ENCODE peak calls at places on chromosomes 1 and 21, in eight cellular contexts. K is LoVo, E is cardiac muscle cell, A is GM23248, P is lower leg skin, C is Calu3, B is NCI-H2081, R is SHP77. Q is an unnamed sample.

GRCh38 chr1:175717610-175718195 is 25.7 kb downstream of the TNR start:
- DNase-seq in K (no peak), E (no peak), A (no peak), P (no peak), C (no peak), B (no peak), R (no peak), Q (no peak)

GRCh38 chr1:152757747-152758146 is at the start of gene KPRP:
- DNase-seq in K (no peak), E (no peak), A (peak), P (no peak), C (no peak), B (no peak), R (no peak), Q (no peak)

GRCh38 chr1:30870035-30870434 is 38.5 kb downstream of the SDC3 start:
- DNase-seq in K (no peak), E (no peak), A (no peak), P (no peak), C (no peak), B (no peak), R (no peak), Q (no peak)

GRCh38 chr1:161382214-161383019 is 14.7 kb upstream of the CFAP126 start:
- DNase-seq in K (peak), E (peak), A (peak), P (no peak), C (no peak), B (peak), R (peak), Q (peak)

GRCh38 chr21:41891132-41891531 is 12.0 kb upstream of the PRDM15 start:
- DNase-seq in K (no peak), E (no peak), A (no peak), P (no peak), C (peak), B (no peak), R (no peak), Q (no peak)

GRCh38 chr1:12480748-12481362 is 137.2 kb downstream of the DHRS3 start:
- DNase-seq in K (peak), E (peak), A (peak), P (no peak), C (peak), B (peak), R (peak), Q (peak)

GRCh38 chr1:104636581-104636980 is 886.9 kb downstream of the AMY1C start:
- DNase-seq in K (no peak), E (no peak), A (no peak), P (no peak), C (no peak), B (peak), R (peak), Q (no peak)

GRCh38 chr1:189538271-189538670 is 939.4 kb downstream of the BRINP3 start:
- DNase-seq in K (no peak), E (no peak), A (no peak), P (no peak), C (no peak), B (no peak), R (no peak), Q (no peak)

GRCh38 chr1:175434268-175434860 is 241.8 kb upstream of the KIAA0040 start:
- DNase-seq in K (no peak), E (no peak), A (no peak), P (no peak), C (no peak), B (no peak), R (no peak), Q (no peak)

GRCh38 chr1:39720094-39720999 is 18.3 kb upstream of the PPIE start:
- DNase-seq in K (peak), E (peak), A (peak), P (no peak), C (no peak), B (peak), R (peak), Q (peak)

GRCh38 chr1:202760589-202760988 is 47.6 kb downstream of the KDM5B start:
- DNase-seq in K (no peak), E (peak), A (peak), P (no peak), C (no peak), B (no peak), R (no peak), Q (no peak)

GRCh38 chr1:64163972-64164371 is 39.5 kb upstream of the UBE2U start:
- DNase-seq in K (no peak), E (peak), A (peak), P (no peak), C (no peak), B (no peak), R (no peak), Q (peak)

GRCh38 chr1:114154146-114154962 is 685 bp upstream of the SYT6 start:
- DNase-seq in K (no peak), E (peak), A (peak), P (no peak), C (no peak), B (no peak), R (no peak), Q (no peak)